ENCODE peak calls at places on chromosomes 3 and 15, in six cellular contexts. O, U, K, J, D and F are unnamed samples.

GRCh38 chr3:7876741-7877297 is 624.8 kb upstream of the LMCD1 start:
- DNase-seq in D (no peak), K (no peak), U (peak; percentile 81), O (no peak), J (no peak), F (no peak)

GRCh38 chr3:46368569-46368968 is 2.2 kb upstream of the CCR5 start:
- DNase-seq in O (peak; percentile 33), U (peak; percentile 81), D (peak; percentile 22), J (peak; percentile 33), K (no peak), F (peak; percentile 60)

GRCh38 chr3:28575748-28576589 is 227.3 kb upstream of the AZI2 start:
- DNase-seq in U (no peak), O (no peak), K (peak; percentile 49), J (peak; percentile 25), D (no peak), F (peak; percentile 81)

GRCh38 chr15:71916834-71917233 is 106.5 kb downstream of the NR2E3 start:
- DNase-seq in K (no peak), J (no peak), D (no peak), U (no peak), O (no peak), F (no peak)

GRCh38 chr15:59751552-59752413 is 62.7 kb upstream of the BNIP2 start:
- DNase-seq in J (no peak), K (no peak), U (peak; percentile 44), D (no peak), O (no peak), F (peak; percentile 56)

GRCh38 chr3:160675566-160676124 is 1.3 kb upstream of the ARL14 start:
- DNase-seq in O (no peak), D (no peak), J (no peak), K (no peak), U (no peak), F (no peak)

GRCh38 chr3:15271785-15272381 is 60.5 kb downstream of the SH3BP5 start:
- DNase-seq in J (no peak), D (peak; percentile 28), K (no peak), U (peak; percentile 96), O (no peak), F (no peak)

GRCh38 chr3:140552403-140552802 is 125.5 kb upstream of the TRIM42 start:
- DNase-seq in K (no peak), J (no peak), U (no peak), D (no peak), O (no peak), F (peak; percentile 33)

GRCh38 chr3:73404450-73404849 is 220.3 kb downstream of the PDZRN3 start:
- DNase-seq in J (no peak), K (no peak), U (no peak), O (no peak), D (no peak), F (no peak)

GRCh38 chr15:60740787-60741354 is 261.9 kb upstream of the ICE2 start:
- DNase-seq in U (peak; percentile 63), D (no peak), J (no peak), O (no peak), K (no peak), F (no peak)

DNA sequence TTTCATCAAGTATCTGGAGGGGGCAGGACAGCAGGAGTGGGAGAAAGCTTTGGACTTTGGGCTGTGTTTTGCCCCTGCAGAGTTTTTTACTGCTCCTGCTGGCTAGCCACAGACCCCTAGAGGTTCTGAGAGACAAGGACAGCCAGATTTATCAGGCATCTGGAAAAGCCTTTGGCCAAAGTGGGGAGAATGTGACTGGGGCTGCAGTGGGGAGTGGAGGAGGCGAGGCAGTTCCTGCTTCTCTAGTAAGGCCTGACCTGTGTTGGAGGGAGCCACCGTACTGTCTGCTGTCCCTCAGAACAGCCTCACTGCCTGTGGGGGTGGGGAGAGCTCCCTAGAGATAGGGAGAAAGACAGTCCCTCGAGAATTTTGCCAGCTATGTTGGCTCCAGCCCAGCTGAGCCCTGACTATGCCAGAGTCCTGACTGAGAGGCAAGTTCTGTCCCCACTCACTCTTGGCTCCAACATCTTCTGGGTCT is 2.2 kb downstream of the ALPK3 start:
- DNase-seq in U (no peak), K (no peak), D (no peak), O (no peak), J (peak; percentile 42), F (no peak)
- H3K4me3 ChIP-seq in U (no peak overlapping the region), K (no peak overlapping the region), D (no peak overlapping the region), O (no peak overlapping the region), J (no peak overlapping the region), F (no peak overlapping the region)

DNA sequence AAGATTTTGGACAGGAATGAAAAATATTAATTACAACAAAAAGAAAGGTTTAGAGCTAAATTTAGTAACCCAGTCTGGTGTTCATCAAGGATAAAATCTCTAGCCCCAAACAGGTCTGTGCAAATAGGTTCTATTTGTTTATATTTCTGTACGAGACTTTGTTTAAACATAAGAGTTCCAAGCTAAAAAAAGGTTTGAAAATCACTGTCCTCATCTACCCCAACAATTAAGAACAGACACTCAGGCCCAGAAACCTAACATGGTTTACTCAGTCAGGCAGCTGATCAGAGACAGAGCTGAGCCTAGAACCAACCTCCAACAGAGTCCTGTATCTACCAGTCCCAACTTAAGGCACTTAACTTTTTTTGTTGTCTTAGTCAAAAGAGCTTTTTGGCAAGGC is 49.3 kb downstream of the SNX4 start:
- DNase-seq in K (no peak), U (no peak), J (no peak), O (no peak), D (no peak), F (no peak)
- H3K36me3 ChIP-seq in K (peaks cover 79% of the 10 kb centered on the region), U (peaks cover 18% of the 10 kb centered on the region), J (peaks cover 10% of the 10 kb centered on the region), O (peaks cover 2% of the 10 kb centered on the region), D (no peaks in the 10 kb centered on the region), F (peaks cover under 1% of the 10 kb centered on the region)

DNA sequence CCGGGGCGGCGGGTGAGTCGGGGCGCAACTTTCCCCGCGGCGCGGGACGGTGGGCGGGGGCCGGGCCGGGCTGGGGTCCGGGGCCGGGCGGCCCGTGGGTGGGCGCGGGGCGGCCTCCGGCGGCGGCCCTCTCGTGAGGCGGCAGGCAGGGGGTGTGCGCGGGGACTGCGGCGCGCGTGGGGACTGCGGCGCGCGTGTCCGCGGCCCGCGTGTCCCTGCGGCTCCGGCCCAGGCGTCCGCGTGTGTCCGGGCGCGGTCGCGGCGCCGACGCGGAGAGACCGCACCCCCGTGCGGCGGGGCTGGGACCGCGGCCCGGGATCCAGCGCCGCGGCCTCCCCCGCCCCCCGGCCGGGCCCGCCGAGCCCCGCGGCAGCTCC is 349 bp downstream of the PLXNA1 start:
- DNase-seq in K (no peak), O (no peak), U (no peak), D (no peak), J (no peak), F (peak; percentile 89)
- H3K4me3 ChIP-seq in K (peak overlapping the region; percentile 63), O (peak overlapping the region; percentile 60), U (no peak overlapping the region), D (peak overlapping the region; percentile 59), J (peak overlapping the region; percentile 48), F (peak overlapping the region; percentile 75)

GRCh38 chr3:120420360-120420759 is 30.4 kb downstream of the FSTL1 start:
- DNase-seq in U (no peak), D (no peak), J (no peak), K (no peak), O (no peak), F (no peak)
- H3K36me3 ChIP-seq in U (no peaks in the 10 kb centered on the region), D (no peaks in the 10 kb centered on the region), J (no peaks in the 10 kb centered on the region), K (no peaks in the 10 kb centered on the region), O (no peaks in the 10 kb centered on the region), F (peaks cover 28% of the 10 kb centered on the region)

GRCh38 chr15:100111103-100112060 is 230.4 kb downstream of the ADAMTS17 start:
- DNase-seq in U (no peak), J (peak; percentile 81), K (no peak), O (peak; percentile 48), D (peak; percentile 66), F (no peak)
- H3K4me3 ChIP-seq in U (no peak overlapping the region), J (no peak overlapping the region), K (no peak overlapping the region), O (no peak overlapping the region), D (no peak overlapping the region), F (no peak overlapping the region)

GRCh38 chr15:78906310-78906608 is 33.6 kb downstream of the MORF4L1 start:
- DNase-seq in O (no peak), J (peak; percentile 77), D (peak; percentile 67), K (no peak), U (no peak), F (no peak)
- H3K36me3 ChIP-seq in O (peaks cover 2% of the 10 kb centered on the region), J (peaks cover 21% of the 10 kb centered on the region), D (no peaks in the 10 kb centered on the region), K (peaks cover 78% of the 10 kb centered on the region), U (peaks cover 56% of the 10 kb centered on the region), F (peaks cover 27% of the 10 kb centered on the region)